ENCODE peak calls at places on chromosome 15, in five cellular contexts. G is NCI-H460; M is amniotic stem cell; T is astrocyte of the spinal cord; H is stimulated activated CD8-positive, alpha-beta memory T cell treated with anti-CD3 and anti-CD28 coated beads, Interleukin-4, amount 100 ng/mL, for 1 hour. N is an unnamed sample.

GRCh38 chr15:29568840-29569532 is 253.3 kb downstream of the TJP1 start:
- DNase-seq in G (peak), M (no peak), T (no peak), H (no peak), N (peak)

GRCh38 chr15:31803388-31803884 is 226.9 kb upstream of the CHRNA7 start:
- DNase-seq in G (no peak), M (no peak), T (no peak), H (no peak), N (no peak)

GRCh38 chr15:67807141-67807540 is 18.2 kb upstream of the SKOR1 start:
- DNase-seq in G (no peak), M (no peak), T (no peak), H (no peak), N (no peak)

GRCh38 chr15:67415186-67415585 is 105.7 kb upstream of the C15orf61 start:
- DNase-seq in G (no peak), M (no peak), T (no peak), H (no peak), N (no peak)

GRCh38 chr15:52236015-52236414 is 44.8 kb upstream of the GNB5 start:
- DNase-seq in G (peak), M (no peak), T (peak), H (no peak), N (no peak)

GRCh38 chr15:101651753-101652097 is 456 bp downstream of the TM2D3 start:
- DNase-seq in G (peak), M (no peak), T (peak), H (no peak), N (peak)

GRCh38 chr15:80660114-80660513 is 35.0 kb upstream of the ABHD17C start:
- DNase-seq in G (peak), M (no peak), T (peak), H (no peak), N (no peak)

GRCh38 chr15:101827257-101827656 is 15.3 kb downstream of the OR4F15 start:
- DNase-seq in G (no peak), M (peak), T (peak), H (no peak), N (no peak)

GRCh38 chr15:52113246-52113645 is 671 bp upstream of the BCL2L10 start:
- DNase-seq in G (no peak), M (no peak), T (no peak), H (no peak), N (no peak)

GRCh38 chr15:99212401-99212800 is 37.0 kb downstream of the TTC23 start:
- DNase-seq in G (peak), M (no peak), T (peak), H (no peak), N (peak)

GRCh38 chr15:69729167-69729748 is 276.6 kb downstream of the RPLP1 start:
- DNase-seq in G (peak), M (no peak), T (no peak), H (peak), N (peak)

GRCh38 chr15:61499371-61499770 is 270.3 kb upstream of the RORA start:
- DNase-seq in G (no peak), M (no peak), T (no peak), H (no peak), N (no peak)

GRCh38 chr15:50458301-50458700 is 34.1 kb downstream of the USP8 start:
- DNase-seq in G (no peak), M (no peak), T (no peak), H (no peak), N (no peak)

GRCh38 chr15:27170866-27171265 is 199.9 kb downstream of the GABRG3 start:
- DNase-seq in G (no peak), M (no peak), T (no peak), H (no peak), N (no peak)

GRCh38 chr15:63492541-63493077 is 11.8 kb upstream of the USP3 start:
- DNase-seq in G (no peak), M (no peak), T (peak), H (no peak), N (no peak)

GRCh38 chr15:78051622-78052405 is 25.7 kb downstream of the TBC1D2B start:
- DNase-seq in G (no peak), M (no peak), T (peak), H (no peak), N (no peak)

GRCh38 chr15:38169982-38170381 is 82.7 kb upstream of the SPRED1 start:
- DNase-seq in G (no peak), M (no peak), T (no peak), H (no peak), N (no peak)